ENCODE peak calls at places on chromosomes 1 and 21, in five cellular contexts. A is upper lobe of right lung, D is endothelial cell of umbilical vein, W is IMR-90, O is lower lobe of right lung. B is an unnamed sample. For H3K9me3 and H3K4me1, the result is how much of the 10 kb centered on the place peaks cover.

GRCh38 chr1:58968360-58968952 is 184.6 kb upstream of the JUN start:
- DNase-seq in A (no peak), D (peak), W (peak), O (peak), B (peak)

GRCh38 chr1:210669951-210670350 is 341.2 kb downstream of the HHAT start:
- DNase-seq in D (no peak), O (no peak), A (no peak), W (no peak), B (no peak)

GRCh38 chr1:27332536-27333281 is 9.1 kb upstream of the SYTL1 start:
- DNase-seq in O (peak), D (peak), W (peak), A (no peak), B (peak)

GRCh38 chr1:224894915-224895314 is 34.6 kb upstream of the DNAH14 start:
- DNase-seq in A (no peak), D (no peak), W (peak), O (no peak), B (peak)

GRCh38 chr1:13699510-13699909 is 478 bp upstream of the PRDM2 start:
- DNase-seq in D (no peak), W (no peak), A (no peak), O (no peak), B (no peak)

GRCh38 chr1:162276493-162276892 is 100.2 kb downstream of the SPATA46 start:
- DNase-seq in D (peak), W (peak), A (no peak), O (no peak), B (peak)

GRCh38 chr1:59761440-59761839 is 53.3 kb upstream of the HOOK1 start:
- DNase-seq in O (no peak), D (no peak), A (no peak), W (peak), B (no peak)

GRCh38 chr1:222887127-222887461 is 72.3 kb downstream of the DISP1 start:
- DNase-seq in D (no peak), O (no peak), A (no peak), W (no peak), B (no peak)

GRCh38 chr21:38861989-38862683 is 56.4 kb downstream of the ETS2 start:
- DNase-seq in D (no peak), O (no peak), A (no peak), W (no peak), B (no peak)

GRCh38 chr1:203271018-203271743 is 34.1 kb upstream of the BTG2 start:
- DNase-seq in O (peak), A (peak), D (peak), W (peak), B (peak)

GRCh38 chr21:45990741-45991605 is 9.4 kb downstream of the COL6A1 start:
- DNase-seq in A (peak), O (peak), D (no peak), W (no peak), B (no peak)

GRCh38 chr21:33695785-33696184 is 53.5 kb downstream of the ITSN1 start:
- DNase-seq in W (no peak), O (no peak), A (no peak), D (no peak), B (no peak)

GRCh38 chr1:235650341-235651169 is 971 bp upstream of the GNG4 start:
- DNase-seq in A (no peak), W (no peak), O (no peak), D (no peak), B (peak)

GRCh38 chr1:186605762-186606350 is 74.4 kb downstream of the PTGS2 start:
- DNase-seq in O (peak), D (peak), W (peak), A (no peak), B (peak)

GRCh38 chr1:79422726-79423125 is 416.2 kb upstream of the ADGRL4 start:
- DNase-seq in W (no peak), O (no peak), D (no peak), A (no peak), B (no peak)

GRCh38 chr1:147551036-147551435 is 9.7 kb downstream of the BCL9 start:
- DNase-seq in W (no peak), O (no peak), D (no peak), A (no peak), B (no peak)

GRCh38 chr21:42924433-42924751 is 1.0 kb downstream of the ERVH48-1 start:
- DNase-seq in W (no peak), O (no peak), D (no peak), A (no peak), B (no peak)

GRCh38 chr1:2817784-2818564 is 16.5 kb upstream of the TTC34 start:
- DNase-seq in O (peak), A (no peak), W (no peak), D (no peak), B (no peak)
- H3K9me3 ChIP-seq in O (under half), A (under half), W (half or more), D (under half), B (under half)

DNA sequence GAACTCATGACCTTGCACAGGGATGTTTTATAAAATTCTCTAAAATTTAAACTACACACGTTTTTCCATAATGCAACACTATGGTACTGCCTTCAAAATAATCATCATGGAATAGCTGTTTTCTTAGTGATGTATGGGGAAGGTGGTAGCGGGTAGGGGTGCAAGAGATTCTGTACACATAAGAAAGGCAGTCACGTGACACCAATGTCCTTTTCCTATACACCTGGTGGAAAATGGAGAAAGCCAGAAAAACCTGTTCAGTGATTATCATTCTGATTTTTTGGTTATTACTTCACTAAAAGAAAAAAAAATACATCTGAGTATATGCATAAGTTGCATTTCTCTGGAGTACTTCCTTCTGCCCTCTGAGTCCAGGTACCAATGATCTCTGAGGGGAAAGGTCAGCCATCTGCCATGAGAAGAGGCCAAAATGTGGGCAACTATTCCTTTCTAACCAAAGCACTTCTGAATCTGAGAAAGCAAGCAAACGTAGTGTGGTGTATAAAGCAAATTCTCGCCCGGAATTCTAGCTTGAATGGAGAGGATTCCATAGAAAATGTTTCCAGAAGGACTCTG is 137.4 kb downstream of the RERE start:
- DNase-seq in D (no peak), A (no peak), O (no peak), W (no peak), B (no peak)
- H3K4me1 ChIP-seq in D (under half), A (under half), O (under half), W (under half), B (under half)

GRCh38 chr21:24023402-24023801 is 1583.9 kb downstream of the MRPL39 start:
- DNase-seq in D (peak), O (no peak), A (no peak), W (peak), B (peak)
- H3K9me3 ChIP-seq in D (under half), O (under half), A (under half), W (under half), B (under half)

DNA sequence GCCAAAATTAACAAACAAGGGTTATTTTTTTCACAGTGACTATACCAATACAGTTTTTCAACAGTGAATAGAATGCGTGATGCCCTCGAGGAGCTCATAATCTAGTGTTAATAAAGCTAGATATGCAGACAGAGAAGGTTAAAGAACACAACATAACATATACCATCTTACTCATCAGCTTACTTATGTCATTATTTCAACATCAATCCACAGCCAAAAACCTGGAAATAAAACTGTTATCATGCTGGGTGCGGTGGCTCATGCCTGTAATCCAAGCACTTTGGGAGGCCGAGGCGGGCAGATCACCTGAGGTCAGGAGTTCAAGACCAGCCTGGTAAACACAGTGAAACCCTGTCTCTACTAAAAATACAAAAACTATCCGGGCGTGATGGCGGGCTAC is 6.1 kb downstream of the STX6 start:
- DNase-seq in W (no peak), O (no peak), D (no peak), A (no peak), B (no peak)
- H3K4me1 ChIP-seq in W (under half), O (half or more), D (under half), A (half or more), B (under half)

DNA sequence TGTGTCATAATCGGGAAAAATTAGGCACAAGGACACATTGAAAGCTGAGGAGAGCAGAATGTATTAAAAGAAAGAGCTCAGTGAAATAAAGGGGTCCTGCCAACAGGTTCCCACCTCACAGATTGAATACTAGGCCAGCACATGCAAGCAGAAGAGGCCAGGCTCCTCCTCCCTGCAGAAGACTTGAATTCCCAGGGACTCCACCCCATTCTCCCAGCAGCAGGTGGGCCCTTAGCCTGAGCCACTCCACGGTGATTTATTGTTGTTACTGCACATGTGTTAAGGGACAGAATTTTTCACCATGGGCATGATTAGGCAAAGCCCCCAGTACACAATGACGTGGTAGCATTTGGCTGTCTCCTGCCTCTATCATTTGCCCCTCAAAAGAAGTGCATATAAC is 1844.7 kb downstream of the NCAM2 start:
- DNase-seq in D (no peak), O (no peak), A (no peak), W (no peak), B (no peak)
- H3K9me3 ChIP-seq in D (under half), O (under half), A (under half), W (under half), B (under half)